ENCODE peak calls at places on chromosomes 1 and 21, in five cellular contexts. E, W, Y, M and F are unnamed samples.

GRCh38 chr1:183567584-183567983 is 22.7 kb downstream of the NCF2 start:
- DNase-seq in E (no peak), W (no peak), Y (no peak), M (peak; percentile 44), F (no peak)

GRCh38 chr1:6508876-6509602 is 17.6 kb upstream of the PLEKHG5 start:
- DNase-seq in E (no peak), W (no peak), Y (no peak), M (no peak), F (no peak)

GRCh38 chr1:147598631-147599361 is 57.5 kb downstream of the BCL9 start:
- DNase-seq in E (no peak), W (peak; percentile 14), Y (peak; percentile 67), M (no peak), F (peak; percentile 62)

GRCh38 chr21:39332175-39332574 is 16.7 kb downstream of the HMGN1 start:
- DNase-seq in E (peak; percentile 20), W (no peak), Y (no peak), M (no peak), F (no peak)

GRCh38 chr1:177983824-177984528 is 14.1 kb upstream of the SEC16B start:
- DNase-seq in E (peak; percentile 67), W (no peak), Y (peak; percentile 25), M (peak; percentile 18), F (peak; percentile 22)

GRCh38 chr21:46112731-46113215 is 14.9 kb downstream of the COL6A2 start:
- DNase-seq in E (no peak), W (no peak), Y (no peak), M (no peak), F (no peak)

GRCh38 chr1:67616394-67616985 is 68.5 kb upstream of the GADD45A start:
- DNase-seq in E (no peak), W (no peak), Y (no peak), M (no peak), F (no peak)

GRCh38 chr1:233364695-233365539 is 37.4 kb downstream of the MAP3K21 start:
- DNase-seq in E (no peak), W (no peak), Y (peak; percentile 52), M (no peak), F (peak; percentile 40)

GRCh38 chr1:38071530-38072266 is 25.1 kb upstream of the POU3F1 start:
- DNase-seq in E (peak; percentile 65), W (peak; percentile 45), Y (peak; percentile 9), M (peak; percentile 16), F (peak; percentile 14)

GRCh38 chr1:6357243-6357929 is 36.2 kb downstream of the ACOT7 start:
- DNase-seq in E (peak; percentile 62), W (no peak), Y (no peak), M (no peak), F (no peak)

GRCh38 chr1:70385477-70385876 is 25.6 kb upstream of the CTH start:
- DNase-seq in E (no peak), W (no peak), Y (no peak), M (no peak), F (no peak)

GRCh38 chr1:219185486-219186117 is 11.9 kb downstream of the LYPLAL1 start:
- DNase-seq in E (no peak), W (no peak), Y (no peak), M (no peak), F (no peak)

GRCh38 chr21:45534591-45535331 is 7.5 kb downstream of the SLC19A1 start:
- DNase-seq in E (no peak), W (no peak), Y (peak; percentile 74), M (no peak), F (peak; percentile 61)

GRCh38 chr1:29639741-29640427 is 403.6 kb downstream of the PTPRU start:
- DNase-seq in E (no peak), W (no peak), Y (no peak), M (peak; percentile 40), F (no peak)

GRCh38 chr1:180571832-180572636 is 13.3 kb downstream of the OVAAL start:
- DNase-seq in E (no peak), W (no peak), Y (no peak), M (peak; percentile 40), F (no peak)

GRCh38 chr1:94098585-94099111 is 22.3 kb downstream of the ABCA4 start:
- DNase-seq in E (no peak), W (no peak), Y (no peak), M (no peak), F (no peak)

GRCh38 chr1:215568287-215568692 is 1.2 kb downstream of the KCTD3 start:
- DNase-seq in E (peak; percentile 9), W (peak; percentile 41), Y (peak; percentile 67), M (peak; percentile 54), F (peak; percentile 63)

GRCh38 chr1:240766831-240767230 is 154.9 kb upstream of the GREM2 start:
- DNase-seq in E (no peak), W (no peak), Y (no peak), M (no peak), F (no peak)

GRCh38 chr1:1216770-1217620 is 3.0 kb upstream of the TNFRSF4 start:
- DNase-seq in E (no peak), W (no peak), Y (no peak), M (no peak), F (no peak)

GRCh38 chr1:157157481-157158190 is 19.4 kb upstream of the ETV3 start:
- DNase-seq in E (no peak), W (no peak), Y (no peak), M (no peak), F (no peak)

GRCh38 chr1:226551299-226551698 is 2.7 kb downstream of the STUM start:
- DNase-seq in E (no peak), W (no peak), Y (peak; percentile 8), M (peak; percentile 68), F (no peak)

GRCh38 chr21:31446206-31446900 is 102.3 kb upstream of the TIAM1 start:
- DNase-seq in E (no peak), W (no peak), Y (no peak), M (no peak), F (no peak)

GRCh38 chr1:189774721-189775287 is 702.9 kb downstream of the BRINP3 start:
- DNase-seq in E (no peak), W (no peak), Y (no peak), M (no peak), F (no peak)

GRCh38 chr1:63780541-63780940 is 6.7 kb downstream of the ROR1 start:
- DNase-seq in E (no peak), W (no peak), Y (no peak), M (no peak), F (no peak)

GRCh38 chr1:78043436-78043835 is 2.3 kb upstream of the GIPC2 start:
- DNase-seq in E (no peak), W (no peak), Y (no peak), M (no peak), F (no peak)

GRCh38 chr1:214551436-214552173 is at the start of gene PTPN14:
- DNase-seq in E (peak; percentile 96), W (peak; percentile 89), Y (peak; percentile 49), M (no peak), F (peak; percentile 78)

GRCh38 chr1:176938375-176938774 is 226.1 kb downstream of the ASTN1 start:
- DNase-seq in E (no peak), W (no peak), Y (no peak), M (no peak), F (no peak)